ENCODE peak calls at places on chromosome 5, in eight cellular contexts. One of them, this sample, is unnamed.

GRCh38 chr5:139108056-139108811 is 89.9 kb downstream of the SIL1 start:
- DNase-seq in H9: no peak
- DNase-seq in stomach: no peak
- DNase-seq in neural crest cell: no peak
- DNase-seq in endothelial cell: no peak
- DNase-seq in CD8-positive, alpha-beta T cell: no peak
- DNase-seq in B cell: no peak
- DNase-seq in kidney: no peak
- DNase-seq in this sample: no peak

GRCh38 chr5:77640577-77641396 is 2.3 kb upstream of the OTP start:
- DNase-seq in H9: peak
- DNase-seq in stomach: no peak
- DNase-seq in neural crest cell: no peak
- DNase-seq in endothelial cell: no peak
- DNase-seq in CD8-positive, alpha-beta T cell: no peak
- DNase-seq in B cell: no peak
- DNase-seq in kidney: peak
- DNase-seq in this sample: peak

GRCh38 chr5:160289721-160290120 is 22.6 kb downstream of the CCNJL start:
- DNase-seq in H9: peak
- DNase-seq in stomach: peak
- DNase-seq in neural crest cell: no peak
- DNase-seq in endothelial cell: no peak
- DNase-seq in CD8-positive, alpha-beta T cell: no peak
- DNase-seq in B cell: no peak
- DNase-seq in kidney: peak
- DNase-seq in this sample: no peak

GRCh38 chr5:179762781-179763176 is 30.2 kb downstream of the MAML1 start:
- DNase-seq in H9: no peak
- DNase-seq in stomach: no peak
- DNase-seq in neural crest cell: no peak
- DNase-seq in endothelial cell: no peak
- DNase-seq in CD8-positive, alpha-beta T cell: no peak
- DNase-seq in B cell: no peak
- DNase-seq in kidney: no peak
- DNase-seq in this sample: no peak

GRCh38 chr5:3000631-3001030 is 249.2 kb upstream of the IRX2 start:
- DNase-seq in H9: no peak
- DNase-seq in stomach: no peak
- DNase-seq in neural crest cell: no peak
- DNase-seq in endothelial cell: no peak
- DNase-seq in CD8-positive, alpha-beta T cell: no peak
- DNase-seq in B cell: no peak
- DNase-seq in kidney: no peak
- DNase-seq in this sample: no peak

GRCh38 chr5:26921439-26921838 is 116.9 kb downstream of the CDH9 start:
- DNase-seq in H9: no peak
- DNase-seq in stomach: no peak
- DNase-seq in neural crest cell: no peak
- DNase-seq in endothelial cell: no peak
- DNase-seq in CD8-positive, alpha-beta T cell: no peak
- DNase-seq in B cell: no peak
- DNase-seq in kidney: no peak
- DNase-seq in this sample: no peak

GRCh38 chr5:485113-485942 is 38.9 kb downstream of the SLC9A3 start:
- DNase-seq in H9: no peak
- DNase-seq in stomach: no peak
- DNase-seq in neural crest cell: no peak
- DNase-seq in endothelial cell: no peak
- DNase-seq in CD8-positive, alpha-beta T cell: no peak
- DNase-seq in B cell: no peak
- DNase-seq in kidney: no peak
- DNase-seq in this sample: no peak

GRCh38 chr5:1439388-1440097 is 5.7 kb downstream of the SLC6A3 start:
- DNase-seq in H9: no peak
- DNase-seq in stomach: no peak
- DNase-seq in neural crest cell: no peak
- DNase-seq in endothelial cell: no peak
- DNase-seq in CD8-positive, alpha-beta T cell: no peak
- DNase-seq in B cell: no peak
- DNase-seq in kidney: no peak
- DNase-seq in this sample: no peak

GRCh38 chr5:20660588-20660987 is 672.6 kb upstream of the CDH18 start:
- DNase-seq in H9: no peak
- DNase-seq in stomach: no peak
- DNase-seq in neural crest cell: no peak
- DNase-seq in endothelial cell: no peak
- DNase-seq in CD8-positive, alpha-beta T cell: no peak
- DNase-seq in B cell: no peak
- DNase-seq in kidney: no peak
- DNase-seq in this sample: no peak

GRCh38 chr5:169668732-169669131 is 31.7 kb downstream of the DOCK2 start:
- DNase-seq in H9: no peak
- DNase-seq in stomach: no peak
- DNase-seq in neural crest cell: no peak
- DNase-seq in endothelial cell: no peak
- DNase-seq in CD8-positive, alpha-beta T cell: no peak
- DNase-seq in B cell: no peak
- DNase-seq in kidney: no peak
- DNase-seq in this sample: peak

GRCh38 chr5:87434461-87434860 is 21.7 kb upstream of the CCNH start:
- DNase-seq in H9: no peak
- DNase-seq in stomach: no peak
- DNase-seq in neural crest cell: no peak
- DNase-seq in endothelial cell: no peak
- DNase-seq in CD8-positive, alpha-beta T cell: no peak
- DNase-seq in B cell: no peak
- DNase-seq in kidney: no peak
- DNase-seq in this sample: no peak

GRCh38 chr5:56876325-56876724 is 33.1 kb upstream of the SETD9 start:
- DNase-seq in H9: no peak
- DNase-seq in stomach: no peak
- DNase-seq in neural crest cell: no peak
- DNase-seq in endothelial cell: no peak
- DNase-seq in CD8-positive, alpha-beta T cell: no peak
- DNase-seq in B cell: no peak
- DNase-seq in kidney: no peak
- DNase-seq in this sample: no peak

GRCh38 chr5:126464959-126465358 is 41.8 kb downstream of the GRAMD2B start:
- DNase-seq in H9: no peak
- DNase-seq in stomach: peak
- DNase-seq in neural crest cell: no peak
- DNase-seq in endothelial cell: no peak
- DNase-seq in CD8-positive, alpha-beta T cell: no peak
- DNase-seq in B cell: no peak
- DNase-seq in kidney: no peak
- DNase-seq in this sample: no peak

GRCh38 chr5:111535879-111536549 is 23.7 kb upstream of the STARD4 start:
- DNase-seq in H9: no peak
- DNase-seq in stomach: no peak
- DNase-seq in neural crest cell: no peak
- DNase-seq in endothelial cell: no peak
- DNase-seq in CD8-positive, alpha-beta T cell: no peak
- DNase-seq in B cell: no peak
- DNase-seq in kidney: no peak
- DNase-seq in this sample: no peak

GRCh38 chr5:99438619-99439018 is 509.8 kb upstream of the CHD1 start:
- DNase-seq in H9: no peak
- DNase-seq in stomach: no peak
- DNase-seq in neural crest cell: no peak
- DNase-seq in endothelial cell: no peak
- DNase-seq in CD8-positive, alpha-beta T cell: no peak
- DNase-seq in B cell: no peak
- DNase-seq in kidney: no peak
- DNase-seq in this sample: no peak

GRCh38 chr5:66642538-66642937 is 46.3 kb downstream of the MAST4 start:
- DNase-seq in H9: no peak
- DNase-seq in stomach: no peak
- DNase-seq in neural crest cell: no peak
- DNase-seq in endothelial cell: no peak
- DNase-seq in CD8-positive, alpha-beta T cell: no peak
- DNase-seq in B cell: no peak
- DNase-seq in kidney: no peak
- DNase-seq in this sample: no peak

GRCh38 chr5:89268460-89268859 is 385.5 kb upstream of the MEF2C start:
- DNase-seq in H9: no peak
- DNase-seq in stomach: no peak
- DNase-seq in neural crest cell: no peak
- DNase-seq in endothelial cell: no peak
- DNase-seq in CD8-positive, alpha-beta T cell: no peak
- DNase-seq in B cell: peak
- DNase-seq in kidney: no peak
- DNase-seq in this sample: no peak

GRCh38 chr5:112934366-112934693 is 12.3 kb upstream of the REEP5 start:
- DNase-seq in H9: no peak
- DNase-seq in stomach: no peak
- DNase-seq in neural crest cell: no peak
- DNase-seq in endothelial cell: no peak
- DNase-seq in CD8-positive, alpha-beta T cell: no peak
- DNase-seq in B cell: no peak
- DNase-seq in kidney: no peak
- DNase-seq in this sample: no peak

GRCh38 chr5:96823900-96824351 is 16.2 kb upstream of the ERAP1 start:
- DNase-seq in H9: no peak
- DNase-seq in stomach: no peak
- DNase-seq in neural crest cell: no peak
- DNase-seq in endothelial cell: no peak
- DNase-seq in CD8-positive, alpha-beta T cell: no peak
- DNase-seq in B cell: no peak
- DNase-seq in kidney: no peak
- DNase-seq in this sample: no peak

GRCh38 chr5:149170292-149170691 is 29.0 kb downstream of the ABLIM3 start:
- DNase-seq in H9: peak
- DNase-seq in stomach: no peak
- DNase-seq in neural crest cell: no peak
- DNase-seq in endothelial cell: no peak
- DNase-seq in CD8-positive, alpha-beta T cell: no peak
- DNase-seq in B cell: no peak
- DNase-seq in kidney: no peak
- DNase-seq in this sample: peak

GRCh38 chr5:56106837-56107236 is 112.1 kb upstream of the IL6ST start:
- DNase-seq in H9: no peak
- DNase-seq in stomach: no peak
- DNase-seq in neural crest cell: no peak
- DNase-seq in endothelial cell: no peak
- DNase-seq in CD8-positive, alpha-beta T cell: no peak
- DNase-seq in B cell: no peak
- DNase-seq in kidney: no peak
- DNase-seq in this sample: no peak

GRCh38 chr5:132834057-132834456 is 3.6 kb upstream of the SHROOM1 start:
- DNase-seq in H9: no peak
- DNase-seq in stomach: no peak
- DNase-seq in neural crest cell: no peak
- DNase-seq in endothelial cell: no peak
- DNase-seq in CD8-positive, alpha-beta T cell: no peak
- DNase-seq in B cell: no peak
- DNase-seq in kidney: no peak
- DNase-seq in this sample: no peak
- TF ChIP-seq CTCF in H9: no peak
- TF ChIP-seq CTCF in stomach: no peak
- TF ChIP-seq CTCF in neural crest cell: no peak
- TF ChIP-seq CTCF in endothelial cell: no peak
- TF ChIP-seq CTCF in CD8-positive, alpha-beta T cell: no peak
- TF ChIP-seq CTCF in B cell: no peak
- TF ChIP-seq CTCF in kidney: no peak
- TF ChIP-seq CTCF in this sample: no peak

GRCh38 chr5:61397937-61398336 is 65.9 kb downstream of the ZSWIM6 start:
- DNase-seq in H9: no peak
- DNase-seq in stomach: no peak
- DNase-seq in neural crest cell: no peak
- DNase-seq in endothelial cell: no peak
- DNase-seq in CD8-positive, alpha-beta T cell: no peak
- DNase-seq in B cell: no peak
- DNase-seq in kidney: no peak
- DNase-seq in this sample: no peak

GRCh38 chr5:61399679-61400078 is 67.6 kb downstream of the ZSWIM6 start:
- DNase-seq in H9: no peak
- DNase-seq in stomach: no peak
- DNase-seq in neural crest cell: no peak
- DNase-seq in endothelial cell: no peak
- DNase-seq in CD8-positive, alpha-beta T cell: no peak
- DNase-seq in B cell: no peak
- DNase-seq in kidney: no peak
- DNase-seq in this sample: no peak

GRCh38 chr5:61394793-61395192 is 62.7 kb downstream of the ZSWIM6 start:
- DNase-seq in H9: no peak
- DNase-seq in stomach: no peak
- DNase-seq in neural crest cell: no peak
- DNase-seq in endothelial cell: no peak
- DNase-seq in CD8-positive, alpha-beta T cell: no peak
- DNase-seq in B cell: no peak
- DNase-seq in kidney: no peak
- DNase-seq in this sample: no peak

GRCh38 chr5:61398440-61398839 is 66.4 kb downstream of the ZSWIM6 start:
- DNase-seq in H9: no peak
- DNase-seq in stomach: no peak
- DNase-seq in neural crest cell: no peak
- DNase-seq in endothelial cell: no peak
- DNase-seq in CD8-positive, alpha-beta T cell: no peak
- DNase-seq in B cell: no peak
- DNase-seq in kidney: no peak
- DNase-seq in this sample: no peak

DNA sequence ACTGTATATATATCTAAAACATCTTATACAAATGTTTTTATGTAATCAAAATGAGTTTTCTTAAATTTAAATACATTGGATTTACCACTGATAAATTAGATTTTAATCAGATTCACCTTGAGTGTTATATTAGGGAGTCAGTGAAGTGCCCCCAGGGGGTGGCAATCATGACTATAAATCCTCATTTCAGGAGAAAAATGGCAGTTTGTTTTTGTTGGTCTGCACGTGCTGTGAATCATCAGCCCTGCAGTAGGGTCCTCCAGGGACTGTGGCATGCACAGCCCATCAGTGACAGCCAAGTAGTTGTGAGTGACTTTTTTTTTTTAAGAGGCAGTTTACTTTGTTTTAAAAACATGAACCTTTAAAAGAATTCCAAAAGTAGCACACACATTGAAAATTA is 65.2 kb downstream of the ZSWIM6 start:
- DNase-seq in H9: no peak
- DNase-seq in stomach: no peak
- DNase-seq in neural crest cell: no peak
- DNase-seq in endothelial cell: no peak
- DNase-seq in CD8-positive, alpha-beta T cell: no peak
- DNase-seq in B cell: no peak
- DNase-seq in kidney: no peak
- DNase-seq in this sample: peak
- TF ChIP-seq CTCF in H9: no peak
- TF ChIP-seq CTCF in stomach: no peak
- TF ChIP-seq CTCF in neural crest cell: no peak
- TF ChIP-seq CTCF in endothelial cell: no peak
- TF ChIP-seq CTCF in CD8-positive, alpha-beta T cell: no peak
- TF ChIP-seq CTCF in B cell: no peak
- TF ChIP-seq CTCF in kidney: no peak
- TF ChIP-seq CTCF in this sample: no peak

GRCh38 chr5:16690243-16690839 is 73.5 kb upstream of the RETREG1 start:
- DNase-seq in H9: peak
- DNase-seq in stomach: no peak
- DNase-seq in neural crest cell: peak
- DNase-seq in endothelial cell: peak
- DNase-seq in CD8-positive, alpha-beta T cell: no peak
- DNase-seq in B cell: no peak
- DNase-seq in kidney: no peak
- DNase-seq in this sample: peak
- TF ChIP-seq CTCF in H9: peak
- TF ChIP-seq CTCF in stomach: no peak
- TF ChIP-seq CTCF in neural crest cell: peak
- TF ChIP-seq CTCF in endothelial cell: peak
- TF ChIP-seq CTCF in CD8-positive, alpha-beta T cell: no peak
- TF ChIP-seq CTCF in B cell: peak
- TF ChIP-seq CTCF in kidney: peak
- TF ChIP-seq CTCF in this sample: peak

GRCh38 chr5:146007270-146007669 is 70.9 kb downstream of the SH3RF2 start:
- DNase-seq in H9: no peak
- DNase-seq in stomach: no peak
- DNase-seq in neural crest cell: no peak
- DNase-seq in endothelial cell: no peak
- DNase-seq in CD8-positive, alpha-beta T cell: no peak
- DNase-seq in B cell: no peak
- DNase-seq in kidney: no peak
- DNase-seq in this sample: no peak
- TF ChIP-seq CTCF in H9: peak
- TF ChIP-seq CTCF in stomach: no peak
- TF ChIP-seq CTCF in neural crest cell: no peak
- TF ChIP-seq CTCF in endothelial cell: no peak
- TF ChIP-seq CTCF in CD8-positive, alpha-beta T cell: no peak
- TF ChIP-seq CTCF in B cell: no peak
- TF ChIP-seq CTCF in kidney: no peak
- TF ChIP-seq CTCF in this sample: no peak

This sample was measured in glutamatergic neuron.